ENCODE peak calls at places on chromosomes 1 and 21, in seven cellular contexts. X is IMR-90, I is mammary epithelial cell, N is HepG2, L is GM23248, W is H9, Z is HCT116. D is an unnamed sample.

GRCh38 chr1:204288061-204288588 is 71.6 kb downstream of the PLEKHA6 start:
- DNase-seq in X (no peak), I (peak; percentile 95), N (peak; percentile 79), L (peak; percentile 73), W (peak; percentile 85), Z (peak; percentile 87), D (no peak)

GRCh38 chr1:45629035-45629434 is 5.2 kb upstream of the CCDC17 start:
- DNase-seq in X (no peak), I (no peak), N (no peak), L (no peak), W (no peak), Z (no peak), D (no peak)

GRCh38 chr1:20698195-20698910 is 19.5 kb downstream of the KIF17 start:
- DNase-seq in X (peak; percentile 89), I (peak; percentile 14), N (peak; percentile 34), L (peak; percentile 70), W (no peak), Z (no peak), D (no peak)

GRCh38 chr1:1115136-1115829 is 606 bp downstream of the C1orf159 start:
- DNase-seq in X (no peak), I (peak; percentile 8), N (no peak), L (peak; percentile 32), W (no peak), Z (no peak), D (no peak)

GRCh38 chr1:82337635-82338034 is 536.9 kb downstream of the ADGRL2 start:
- DNase-seq in X (no peak), I (no peak), N (no peak), L (no peak), W (no peak), Z (no peak), D (no peak)

GRCh38 chr1:184270556-184270955 is 116.3 kb upstream of the C1orf21 start:
- DNase-seq in X (peak; percentile 20), I (no peak), N (no peak), L (peak; percentile 5), W (peak; percentile 43), Z (no peak), D (no peak)

GRCh38 chr1:36400825-36401601 is 3.3 kb upstream of the LSM10 start:
- DNase-seq in X (peak; percentile 18), I (no peak), N (peak; percentile 93), L (peak; percentile 98), W (peak; percentile 97), Z (peak; percentile 95), D (peak; percentile 97)

GRCh38 chr1:161044908-161045748 is 649 bp downstream of the USF1 start:
- DNase-seq in X (peak; percentile 58), I (peak; percentile 58), N (peak; percentile 79), L (peak; percentile 79), W (peak; percentile 72), Z (no peak), D (peak; percentile 98)

GRCh38 chr1:178544531-178544930 is 31.6 kb downstream of the TEX35 start:
- DNase-seq in X (no peak), I (no peak), N (no peak), L (no peak), W (no peak), Z (no peak), D (no peak)

GRCh38 chr1:212970085-212970484 is 19.7 kb downstream of the VASH2 start:
- DNase-seq in X (no peak), I (no peak), N (no peak), L (no peak), W (peak; percentile 21), Z (no peak), D (no peak)

GRCh38 chr1:170533331-170533730 is 1.4 kb downstream of the GORAB start:
- DNase-seq in X (peak; percentile 70), I (no peak), N (no peak), L (peak; percentile 83), W (no peak), Z (no peak), D (no peak)

GRCh38 chr1:38028671-38029070 is 16.1 kb downstream of the UTP11 start:
- DNase-seq in X (no peak), I (no peak), N (no peak), L (no peak), W (peak; percentile 43), Z (no peak), D (no peak)

GRCh38 chr1:231091853-231092301 is 51.8 kb upstream of the FAM89A start:
- DNase-seq in X (peak; percentile 1), I (peak; percentile 6), N (peak; percentile 40), L (peak; percentile 32), W (peak; percentile 67), Z (peak; percentile 48), D (peak; percentile 82)

GRCh38 chr1:45615885-45616284 is 8.0 kb downstream of the CCDC17 start:
- DNase-seq in X (no peak), I (no peak), N (no peak), L (no peak), W (no peak), Z (no peak), D (peak; percentile 80)

GRCh38 chr1:1421907-1422464 is 910 bp upstream of the ANKRD65 start:
- DNase-seq in X (no peak), I (no peak), N (no peak), L (no peak), W (no peak), Z (no peak), D (no peak)

GRCh38 chr1:107782192-107782845 is 182.7 kb downstream of the VAV3 start:
- DNase-seq in X (peak; percentile 53), I (peak; percentile 26), N (peak; percentile 43), L (peak; percentile 60), W (no peak), Z (peak; percentile 34), D (peak; percentile 86)

GRCh38 chr1:237470712-237471310 is 419.9 kb downstream of the ZP4 start:
- DNase-seq in X (no peak), I (peak; percentile 1), N (no peak), L (no peak), W (peak; percentile 39), Z (no peak), D (no peak)

GRCh38 chr1:17833661-17834501 is 78.7 kb downstream of the ACTL8 start:
- DNase-seq in X (no peak), I (no peak), N (no peak), L (no peak), W (peak; percentile 8), Z (no peak), D (no peak)

GRCh38 chr1:109229531-109230127 is 15.9 kb downstream of the SARS1 start:
- DNase-seq in X (no peak), I (no peak), N (no peak), L (no peak), W (peak; percentile 97), Z (no peak), D (no peak)

GRCh38 chr1:116365353-116365780 is 7.7 kb upstream of the ATP1A1 start:
- DNase-seq in X (no peak), I (no peak), N (no peak), L (no peak), W (no peak), Z (no peak), D (no peak)

GRCh38 chr21:16070207-16070651 is 340.4 kb downstream of the USP25 start:
- DNase-seq in X (no peak), I (no peak), N (no peak), L (peak; percentile 55), W (no peak), Z (no peak), D (no peak)
- H3K27ac ChIP-seq in X (no peak overlapping the region), I (no peak overlapping the region), N (no peak overlapping the region), L (peak overlapping the region; percentile 17), W (no peak overlapping the region), Z (no peak overlapping the region), D (no peak overlapping the region)

GRCh38 chr1:207045466-207045865 is 5.5 kb downstream of the YOD1 start:
- DNase-seq in X (no peak), I (no peak), N (no peak), L (peak; percentile 15), W (no peak), Z (no peak), D (no peak)

GRCh38 chr1:207049514-207049913 is 1.5 kb downstream of the YOD1 start:
- DNase-seq in X (no peak), I (no peak), N (no peak), L (no peak), W (no peak), Z (no peak), D (no peak)

GRCh38 chr1:207049054-207049453 is 2.0 kb downstream of the YOD1 start:
- DNase-seq in X (no peak), I (no peak), N (no peak), L (no peak), W (no peak), Z (no peak), D (no peak)

GRCh38 chr1:207049974-207050391 is 1.0 kb downstream of the YOD1 start:
- DNase-seq in X (peak; percentile 53), I (no peak), N (peak; percentile 38), L (peak; percentile 82), W (no peak), Z (no peak), D (peak; percentile 56)

GRCh38 chr1:207047529-207047928 is 3.5 kb downstream of the YOD1 start:
- DNase-seq in X (no peak), I (no peak), N (no peak), L (no peak), W (no peak), Z (no peak), D (no peak)
- H3K9ac ChIP-seq in X (no peak overlapping the region), I (no peak overlapping the region), N (no peak overlapping the region), L (peak overlapping the region; percentile 1), W (no peak overlapping the region), Z (no peak overlapping the region), D (no peak overlapping the region)

DNA sequence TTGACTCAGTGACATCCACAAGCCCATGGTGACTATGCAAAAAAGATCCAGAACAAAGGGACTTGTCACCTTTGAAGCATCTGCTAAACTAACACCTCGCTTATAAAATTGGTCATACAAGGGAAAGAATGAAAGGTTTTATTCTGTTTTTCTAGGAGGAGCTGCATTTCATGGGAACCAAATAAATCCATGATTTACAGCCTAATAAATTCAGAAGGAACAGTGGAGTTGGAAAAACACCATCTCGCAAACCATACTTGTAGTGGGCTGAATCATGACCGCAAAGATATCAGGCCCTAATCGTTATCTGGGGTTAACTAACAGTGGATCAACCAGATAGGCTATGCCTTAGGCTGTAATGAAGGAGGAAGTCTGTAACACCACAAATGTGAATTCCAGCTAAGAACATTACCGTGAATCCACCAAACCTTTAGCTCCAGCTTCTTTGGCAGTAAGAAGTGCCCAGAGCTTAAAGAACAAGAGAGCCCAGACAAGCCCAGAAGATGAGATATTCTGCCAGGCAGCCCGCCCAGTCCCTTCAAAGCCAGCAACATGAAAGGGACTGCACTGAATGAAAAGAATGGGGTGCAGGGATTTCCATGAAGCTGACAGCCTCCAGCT is 27.4 kb downstream of the RSPH1 start:
- DNase-seq in X (no peak), I (peak; percentile 20), N (no peak), L (no peak), W (no peak), Z (no peak), D (no peak)
- H3K27ac ChIP-seq in X (no peak overlapping the region), I (no peak overlapping the region), N (no peak overlapping the region), L (no peak overlapping the region), W (no peak overlapping the region), Z (no peak overlapping the region), D (peak overlapping the region; percentile 47)

DNA sequence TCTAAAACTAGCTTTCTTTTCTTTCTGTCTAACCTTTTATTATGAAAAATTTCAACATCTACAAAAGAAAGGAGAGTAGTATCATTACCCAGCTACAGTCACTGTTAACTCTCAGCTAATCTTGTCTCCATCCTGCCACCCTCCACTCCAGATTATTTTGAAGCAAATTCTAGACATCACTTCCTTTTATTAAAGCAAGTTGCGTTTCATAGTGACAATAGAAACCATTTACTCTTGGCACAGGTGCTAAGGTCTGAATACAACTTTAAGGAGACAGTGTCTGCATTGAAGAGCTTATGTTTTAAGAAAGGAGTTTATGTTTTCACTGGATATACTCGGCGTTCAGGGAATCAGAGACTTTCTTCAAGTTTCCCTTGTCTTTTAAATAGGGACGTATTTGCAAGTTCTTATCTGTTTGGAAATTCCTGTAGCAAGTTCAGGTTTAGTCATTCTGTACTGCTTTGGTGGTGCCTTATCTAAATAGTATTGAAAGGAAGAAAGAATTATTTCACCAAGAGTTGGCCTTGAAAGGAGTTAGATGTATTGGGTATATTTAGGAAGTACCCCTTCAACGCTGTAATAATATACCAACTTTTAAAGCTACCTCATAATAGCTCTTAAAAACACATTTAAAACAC is 42.7 kb downstream of the ITSN1 start:
- DNase-seq in X (peak; percentile 50), I (no peak), N (peak; percentile 19), L (no peak), W (no peak), Z (no peak), D (no peak)
- H3K9ac ChIP-seq in X (no peak overlapping the region), I (no peak overlapping the region), N (no peak overlapping the region), L (no peak overlapping the region), W (no peak overlapping the region), Z (peak overlapping the region; percentile 18), D (no peak overlapping the region)

D was measured in Karpas-422.